ENCODE peak calls at places on chromosomes 3 and 15, in seven cellular contexts. I is pancreas, B is HepG2, T is GM23248, X is lung, Y is left ventricle myocardium inferior, E is lower lobe of right lung. F is an unnamed sample.

GRCh38 chr15:84834969-84835368 is 17.8 kb downstream of the ALPK3 start:
- DNase-seq in I (no peak), B (no peak), T (no peak), X (no peak), Y (no peak), E (no peak), F (no peak)

GRCh38 chr3:11768604-11769003 is 78.1 kb downstream of the TAMM41 start:
- DNase-seq in I (no peak), B (no peak), T (no peak), X (no peak), Y (no peak), E (no peak), F (no peak)

GRCh38 chr15:93073465-93073952 is 15.5 kb downstream of the RGMA start:
- DNase-seq in I (no peak), B (no peak), T (no peak), X (no peak), Y (no peak), E (peak; percentile 57), F (no peak)

GRCh38 chr15:96703794-96704550 is 373.5 kb downstream of the NR2F2 start:
- DNase-seq in I (no peak), B (no peak), T (peak; percentile 1), X (no peak), Y (no peak), E (no peak), F (no peak)

GRCh38 chr15:99306694-99307338 is 55.5 kb downstream of the LRRC28 start:
- DNase-seq in I (peak; percentile 12), B (peak; percentile 50), T (no peak), X (no peak), Y (no peak), E (no peak), F (no peak)

GRCh38 chr3:125072310-125072709 is 16.5 kb upstream of the HEG1 start:
- DNase-seq in I (no peak), B (no peak), T (peak; percentile 70), X (no peak), Y (no peak), E (no peak), F (peak; percentile 69)

GRCh38 chr3:15796771-15797599 is 794 bp downstream of the ANKRD28 start:
- DNase-seq in I (no peak), B (peak; percentile 52), T (peak; percentile 89), X (no peak), Y (no peak), E (no peak), F (peak; percentile 11)

GRCh38 chr3:141308588-141309218 is 59.6 kb upstream of the ZBTB38 start:
- DNase-seq in I (peak; percentile 79), B (peak; percentile 80), T (peak; percentile 80), X (peak; percentile 78), Y (peak; percentile 30), E (peak; percentile 69), F (peak; percentile 41)

GRCh38 chr3:134231131-134231530 is 19.5 kb downstream of the RYK start:
- DNase-seq in I (no peak), B (no peak), T (no peak), X (no peak), Y (no peak), E (no peak), F (no peak)

GRCh38 chr15:63870043-63870394 is 36.3 kb upstream of the HERC1 start:
- DNase-seq in I (no peak), B (no peak), T (peak; percentile 23), X (no peak), Y (no peak), E (no peak), F (no peak)

GRCh38 chr15:98889930-98890695 is 117.5 kb downstream of the PGPEP1L start:
- DNase-seq in I (no peak), B (no peak), T (peak; percentile 92), X (no peak), Y (no peak), E (no peak), F (no peak)

GRCh38 chr3:187743195-187744141 is 1.8 kb downstream of the BCL6 start:
- DNase-seq in I (peak; percentile 44), B (no peak), T (peak; percentile 77), X (peak; percentile 73), Y (peak; percentile 69), E (peak; percentile 86), F (peak; percentile 39)

GRCh38 chr15:29044506-29044905 is 158.7 kb downstream of the APBA2 start:
- DNase-seq in I (no peak), B (no peak), T (no peak), X (no peak), Y (no peak), E (no peak), F (no peak)

GRCh38 chr3:7669641-7670040 is 808.7 kb downstream of the GRM7 start:
- DNase-seq in I (no peak), B (no peak), T (no peak), X (no peak), Y (no peak), E (no peak), F (no peak)

GRCh38 chr15:69064649-69065048 is 50.2 kb downstream of the NOX5 start:
- DNase-seq in I (no peak), B (no peak), T (no peak), X (no peak), Y (no peak), E (no peak), F (no peak)

GRCh38 chr3:122560680-122561079 is 3.4 kb downstream of the PARP9 start:
- DNase-seq in I (peak; percentile 61), B (peak; percentile 58), T (peak; percentile 77), X (peak; percentile 47), Y (no peak), E (no peak), F (peak; percentile 4)

GRCh38 chr15:63481105-63481810 is 23.1 kb upstream of the USP3 start:
- DNase-seq in I (no peak), B (no peak), T (peak; percentile 75), X (no peak), Y (no peak), E (no peak), F (peak; percentile 31)

GRCh38 chr15:29708519-29708918 is 113.7 kb downstream of the TJP1 start:
- DNase-seq in I (no peak), B (no peak), T (no peak), X (no peak), Y (no peak), E (no peak), F (no peak)

GRCh38 chr3:114721864-114722263 is 425.2 kb downstream of the ZBTB20 start:
- DNase-seq in I (no peak), B (no peak), T (no peak), X (no peak), Y (no peak), E (no peak), F (no peak)

GRCh38 chr15:101027273-101027901 is 108.2 kb downstream of the LRRK1 start:
- DNase-seq in I (no peak), B (no peak), T (no peak), X (peak; percentile 27), Y (no peak), E (no peak), F (no peak)

GRCh38 chr15:69143756-69144436 is 16.5 kb upstream of the GLCE start:
- DNase-seq in I (no peak), B (no peak), T (no peak), X (no peak), Y (no peak), E (no peak), F (no peak)

GRCh38 chr3:46926039-46926438 is 48.5 kb downstream of the PTH1R start:
- DNase-seq in I (no peak), B (no peak), T (peak; percentile 67), X (peak; percentile 81), Y (no peak), E (peak; percentile 80), F (no peak)

GRCh38 chr3:31576521-31576920 is 43.8 kb downstream of the STT3B start:
- DNase-seq in I (no peak), B (no peak), T (no peak), X (no peak), Y (no peak), E (no peak), F (no peak)

GRCh38 chr15:83278191-83278590 is 6.3 kb downstream of the BNC1 start:
- DNase-seq in I (no peak), B (no peak), T (peak; percentile 83), X (no peak), Y (no peak), E (no peak), F (no peak)

GRCh38 chr15:46681901-46682300 is 1035.4 kb upstream of the SEMA6D start:
- DNase-seq in I (no peak), B (no peak), T (no peak), X (no peak), Y (no peak), E (no peak), F (no peak)

GRCh38 chr3:177596248-177596821 is 399.1 kb upstream of the TBL1XR1 start:
- DNase-seq in I (no peak), B (no peak), T (peak; percentile 45), X (no peak), Y (no peak), E (no peak), F (peak; percentile 76)

GRCh38 chr15:31930967-31931366 is 99.3 kb upstream of the CHRNA7 start:
- DNase-seq in I (no peak), B (no peak), T (no peak), X (no peak), Y (no peak), E (no peak), F (no peak)

GRCh38 chr3:167657684-167658225 is 4.0 kb upstream of the WDR49 start:
- DNase-seq in I (no peak), B (no peak), T (no peak), X (no peak), Y (no peak), E (no peak), F (no peak)

GRCh38 chr3:119035014-119035346 is 334 bp upstream of the IGSF11 start:
- DNase-seq in I (no peak), B (no peak), T (no peak), X (no peak), Y (no peak), E (no peak), F (no peak)
- H3K4me3 ChIP-seq in I (peak overlapping the region; percentile 47), B (peak overlapping the region; percentile 56), T (peak overlapping the region; percentile 73), X (peak overlapping the region; percentile 55), Y (peak overlapping the region; percentile 74), E (peak overlapping the region; percentile 60), F (peak overlapping the region; percentile 44)

DNA sequence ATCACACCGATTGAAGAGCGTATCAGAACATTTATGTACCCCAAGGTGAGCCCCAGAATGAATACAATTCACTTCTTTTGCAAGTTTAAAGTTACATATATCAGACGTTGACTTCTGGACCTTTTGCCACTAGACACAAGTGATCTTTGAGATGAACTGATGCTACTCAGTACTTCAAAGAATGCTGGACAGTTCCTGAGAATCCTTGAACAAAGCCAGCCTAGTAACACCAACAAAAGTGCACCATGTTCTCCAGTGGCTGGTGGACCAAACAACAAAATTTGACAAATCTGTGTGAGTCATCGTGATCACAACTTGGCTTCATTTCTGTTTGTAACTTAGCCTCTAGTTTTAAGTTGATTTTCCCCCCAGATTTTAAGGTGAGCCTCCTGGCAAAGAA is 355.7 kb downstream of the SOX2 start:
- DNase-seq in I (no peak), B (no peak), T (no peak), X (no peak), Y (no peak), E (no peak), F (no peak)
- H3K27me3 ChIP-seq in I (no peaks in the 10 kb centered on the region), B (no peaks in the 10 kb centered on the region), T (no peaks in the 10 kb centered on the region), X (no peaks in the 10 kb centered on the region), Y (no peaks in the 10 kb centered on the region), E (no peaks in the 10 kb centered on the region), F (no peaks in the 10 kb centered on the region)

GRCh38 chr3:99921377-99921695 is 103.7 kb downstream of the CMSS1 start:
- DNase-seq in I (no peak), B (no peak), T (no peak), X (no peak), Y (no peak), E (no peak), F (no peak)
- H3K4me3 ChIP-seq in I (no peak overlapping the region), B (no peak overlapping the region), T (no peak overlapping the region), X (no peak overlapping the region), Y (no peak overlapping the region), E (no peak overlapping the region), F (no peak overlapping the region)

GRCh38 chr15:88803920-88804247 is 648 bp downstream of the ACAN start:
- DNase-seq in I (no peak), B (no peak), T (no peak), X (no peak), Y (no peak), E (no peak), F (no peak)
- H3K27me3 ChIP-seq in I (no peaks in the 10 kb centered on the region), B (peaks cover 60% of the 10 kb centered on the region), T (peaks cover 42% of the 10 kb centered on the region), X (peaks cover 6% of the 10 kb centered on the region), Y (peaks cover 97% of the 10 kb centered on the region), E (peaks cover 81% of the 10 kb centered on the region), F (peaks cover 37% of the 10 kb centered on the region)

F was measured in MG63.